ENCODE peak calls at places on chromosomes 5 and 9, in ten cellular contexts. Q is HEK293T; T is uterus; B is frontal cortex; A is stimulated activated CD8-positive, alpha-beta memory T cell treated with anti-CD3 and anti-CD28 coated beads, Interleukin-15, amount 100 ng/mL, for 24 hours; O is OCI-M1; Y is transverse colon; G is mucosa of descending colon; C is IMR-90; W is GM13977. F is an unnamed sample.
A peak's percentile ranks its signal among the peaks of the same experiment; 100 is the strongest.

GRCh38 chr5:111747336-111747735 is 9.7 kb downstream of the NREP start:
- DNase-seq in Q (no peak), T (no peak), B (no peak), A (no peak), O (no peak), Y (no peak), G (no peak), C (peak; percentile 59), W (no peak), F (no peak)

GRCh38 chr9:122133263-122133983 is 26.2 kb downstream of the NDUFA8 start:
- DNase-seq in Q (no peak), T (peak; percentile 73), B (no peak), A (no peak), O (no peak), Y (no peak), G (no peak), C (no peak), W (no peak), F (no peak)

GRCh38 chr5:78791416-78792100 is 143.0 kb upstream of the LHFPL2 start:
- DNase-seq in Q (no peak), T (no peak), B (no peak), A (no peak), O (no peak), Y (no peak), G (no peak), C (no peak), W (no peak), F (no peak)

GRCh38 chr5:134070648-134070978 is 43.9 kb upstream of the TCF7 start:
- DNase-seq in Q (no peak), T (no peak), B (no peak), A (no peak), O (no peak), Y (no peak), G (no peak), C (peak; percentile 10), W (no peak), F (no peak)

GRCh38 chr9:75953218-75953617 is 62.7 kb downstream of the PCSK5 start:
- DNase-seq in Q (peak; percentile 20), T (no peak), B (no peak), A (no peak), O (no peak), Y (no peak), G (peak; percentile 35), C (no peak), W (no peak), F (no peak)

GRCh38 chr9:117772960-117773359 is 68.8 kb downstream of the TLR4 start:
- DNase-seq in Q (peak; percentile 7), T (no peak), B (no peak), A (no peak), O (no peak), Y (peak; percentile 56), G (peak; percentile 21), C (no peak), W (no peak), F (no peak)

GRCh38 chr9:89179535-89179919 is 909 bp upstream of the SHC3 start:
- DNase-seq in Q (no peak), T (no peak), B (no peak), A (no peak), O (no peak), Y (no peak), G (no peak), C (peak; percentile 68), W (no peak), F (no peak)

GRCh38 chr5:32443541-32444190 is 874 bp downstream of the ZFR start:
- DNase-seq in Q (peak; percentile 58), T (peak; percentile 19), B (peak; percentile 69), A (no peak), O (peak; percentile 70), Y (peak; percentile 43), G (peak; percentile 40), C (peak; percentile 25), W (peak; percentile 76), F (peak; percentile 60)

GRCh38 chr9:37293664-37294524 is 128.6 kb upstream of the GRHPR start:
- DNase-seq in Q (no peak), T (no peak), B (no peak), A (no peak), O (peak; percentile 57), Y (no peak), G (no peak), C (peak; percentile 32), W (peak; percentile 29), F (peak; percentile 80)

GRCh38 chr9:129623331-129623730 is 2.4 kb upstream of the C9orf50 start:
- DNase-seq in Q (no peak), T (no peak), B (no peak), A (no peak), O (peak; percentile 4), Y (no peak), G (no peak), C (peak; percentile 78), W (no peak), F (no peak)

GRCh38 chr9:69044226-69045219 is 9.0 kb downstream of the FXN start:
- DNase-seq in Q (no peak), T (no peak), B (no peak), A (no peak), O (no peak), Y (no peak), G (no peak), C (peak; percentile 68), W (no peak), F (no peak)

GRCh38 chr5:72647806-72648205 is 140.6 kb upstream of the ZNF366 start:
- DNase-seq in Q (no peak), T (peak; percentile 39), B (no peak), A (no peak), O (peak; percentile 8), Y (no peak), G (no peak), C (no peak), W (no peak), F (no peak)

GRCh38 chr9:136721339-136722092 is 9.1 kb downstream of the DIPK1B start:
- DNase-seq in Q (no peak), T (peak; percentile 59), B (peak; percentile 44), A (no peak), O (no peak), Y (no peak), G (no peak), C (peak; percentile 80), W (no peak), F (no peak)

GRCh38 chr5:172093965-172094364 is 87.5 kb upstream of the FBXW11 start:
- DNase-seq in Q (no peak), T (no peak), B (no peak), A (no peak), O (no peak), Y (no peak), G (no peak), C (no peak), W (no peak), F (no peak)

GRCh38 chr9:26974927-26975326 is 18.7 kb downstream of the IFT74 start:
- DNase-seq in Q (no peak), T (no peak), B (no peak), A (no peak), O (no peak), Y (no peak), G (no peak), C (no peak), W (no peak), F (no peak)

GRCh38 chr9:107644774-107645463 is 155.3 kb upstream of the KLF4 start:
- DNase-seq in Q (no peak), T (peak; percentile 42), B (no peak), A (no peak), O (no peak), Y (peak; percentile 28), G (peak; percentile 53), C (no peak), W (no peak), F (no peak)

GRCh38 chr5:102860035-102860434 is 104.9 kb downstream of the PAM start:
- DNase-seq in Q (no peak), T (no peak), B (no peak), A (no peak), O (no peak), Y (no peak), G (no peak), C (no peak), W (no peak), F (no peak)

GRCh38 chr5:141420855-141421488 is at the start of gene PCDHGA11:
- DNase-seq in Q (peak; percentile 66), T (no peak), B (no peak), A (no peak), O (peak; percentile 73), Y (no peak), G (peak; percentile 45), C (peak; percentile 63), W (peak; percentile 71), F (peak; percentile 77)

GRCh38 chr5:66713998-66714397 is 117.8 kb downstream of the MAST4 start:
- DNase-seq in Q (no peak), T (peak; percentile 40), B (no peak), A (no peak), O (no peak), Y (no peak), G (no peak), C (no peak), W (peak; percentile 17), F (peak; percentile 31)

GRCh38 chr5:178223196-178223773 is 9.3 kb downstream of the PHYKPL start:
- DNase-seq in Q (no peak), T (no peak), B (no peak), A (no peak), O (no peak), Y (no peak), G (no peak), C (no peak), W (no peak), F (no peak)

GRCh38 chr9:129751841-129752801 is 721 bp downstream of the PTGES start:
- DNase-seq in Q (no peak), T (no peak), B (no peak), A (no peak), O (no peak), Y (peak; percentile 61), G (peak; percentile 62), C (no peak), W (no peak), F (no peak)

GRCh38 chr9:128136816-128137793 is 9.6 kb upstream of the PTGES2 start:
- DNase-seq in Q (no peak), T (no peak), B (no peak), A (no peak), O (peak; percentile 44), Y (no peak), G (no peak), C (peak; percentile 87), W (no peak), F (no peak)

GRCh38 chr5:33938881-33939280 is 2.7 kb downstream of the RXFP3 start:
- DNase-seq in Q (no peak), T (no peak), B (no peak), A (no peak), O (no peak), Y (no peak), G (no peak), C (no peak), W (no peak), F (no peak)

GRCh38 chr5:126988021-126988569 is 42.3 kb downstream of the MARCHF3 start:
- DNase-seq in Q (no peak), T (no peak), B (no peak), A (no peak), O (no peak), Y (no peak), G (no peak), C (no peak), W (peak; percentile 53), F (peak; percentile 79)

GRCh38 chr5:65192326-65192725 is 289.4 kb downstream of the ADAMTS6 start:
- DNase-seq in Q (no peak), T (no peak), B (no peak), A (no peak), O (no peak), Y (no peak), G (no peak), C (peak; percentile 79), W (no peak), F (no peak)

GRCh38 chr5:87119588-87119987 is 148.1 kb upstream of the RASA1 start:
- DNase-seq in Q (no peak), T (no peak), B (no peak), A (no peak), O (no peak), Y (no peak), G (no peak), C (no peak), W (no peak), F (no peak)

F was measured in GM12865.